ENCODE peak calls at places on chromosome 13, in six cellular contexts. E is NCI-H2029 treated with DMSO at 0.1 percent for 48 hours; Y is WTC11; O is SW480; D is endothelial cell; X is stimulated activated CD4-positive, alpha-beta T cell treated with anti-CD3 and anti-CD28 coated beads, Interleukin-15, amount 100 ng/mL, for 48 hours. N is an unnamed sample.

GRCh38 chr13:31880849-31881494 is 141.6 kb downstream of the RXFP2 start:
- DNase-seq in E (no peak), O (no peak), D (no peak), X (no peak), Y (no peak), N (no peak)

GRCh38 chr13:76216729-76217128 is 580.6 kb downstream of the LMO7 start:
- DNase-seq in X (no peak), D (no peak), Y (no peak), E (no peak), O (no peak), N (no peak)

GRCh38 chr13:100399455-100399854 is 189.1 kb downstream of the GGACT start:
- DNase-seq in Y (no peak), E (peak; percentile 24), X (no peak), O (no peak), D (no peak), N (no peak)

GRCh38 chr13:33606692-33607091 is 211.3 kb upstream of the RFC3 start:
- DNase-seq in Y (peak; percentile 23), X (no peak), E (no peak), D (no peak), O (no peak), N (no peak)

GRCh38 chr13:26502826-26503225 is 54.7 kb upstream of the WASF3 start:
- DNase-seq in O (no peak), Y (no peak), E (no peak), D (peak; percentile 31), X (peak; percentile 42), N (no peak)

GRCh38 chr13:74966814-74967213 is 515.2 kb downstream of the TBC1D4 start:
- DNase-seq in E (no peak), O (no peak), D (peak; percentile 48), Y (no peak), X (no peak), N (no peak)

GRCh38 chr13:99153219-99153618 is 47.4 kb upstream of the UBAC2 start:
- DNase-seq in D (no peak), E (no peak), Y (no peak), X (no peak), O (peak; percentile 13), N (no peak)

GRCh38 chr13:27053902-27054595 is 117.6 kb downstream of the USP12 start:
- DNase-seq in X (no peak), D (no peak), Y (no peak), O (peak; percentile 55), E (no peak), N (no peak)

GRCh38 chr13:99812611-99813010 is 159.0 kb downstream of the ZIC5 start:
- DNase-seq in D (no peak), X (no peak), E (no peak), Y (no peak), O (no peak), N (no peak)

GRCh38 chr13:50375792-50376191 is 360.5 kb downstream of the KCNRG start:
- DNase-seq in Y (no peak), X (no peak), E (no peak), O (peak; percentile 5), D (no peak), N (no peak)

GRCh38 chr13:98978280-98978679 is 416 bp upstream of the DOCK9 start:
- DNase-seq in Y (no peak), D (no peak), X (no peak), O (peak; percentile 93), E (no peak), N (no peak)

GRCh38 chr13:95298169-95298940 is 2.9 kb downstream of the ABCC4 start:
- DNase-seq in E (no peak), X (no peak), Y (no peak), O (no peak), D (no peak), N (no peak)

N was measured in T follicular helper cell.